ENCODE peak calls at places on chromosomes 3 and 15, in five cellular contexts. M is CD8-positive, alpha-beta T cell; I is AG09309; W is WTC11; Q is AG04449. A is an unnamed sample.

GRCh38 chr3:129449279-129450115 is 9.5 kb downstream of the IFT122 start:
- DNase-seq in M (no peak), I (no peak), W (no peak), Q (no peak), A (no peak)

GRCh38 chr3:30511524-30512278 is 94.7 kb upstream of the TGFBR2 start:
- DNase-seq in M (no peak), I (peak), W (no peak), Q (peak), A (peak)

GRCh38 chr3:108493862-108494261 is 16.5 kb downstream of the MYH15 start:
- DNase-seq in M (no peak), I (no peak), W (peak), Q (no peak), A (no peak)

GRCh38 chr3:122996038-122996580 is 31.5 kb downstream of the SEMA5B start:
- DNase-seq in M (no peak), I (no peak), W (no peak), Q (no peak), A (no peak)

GRCh38 chr15:20665653-20666052 is 124.1 kb upstream of the GOLGA6L6 start:
- DNase-seq in M (no peak), I (no peak), W (no peak), Q (no peak), A (no peak)

GRCh38 chr15:64665179-64665578 is 110.2 kb downstream of the RBPMS2 start:
- DNase-seq in M (no peak), I (no peak), W (no peak), Q (no peak), A (no peak)

GRCh38 chr15:45111390-45112142 is 2.4 kb downstream of the DUOX2 start:
- DNase-seq in M (no peak), I (no peak), W (peak), Q (no peak), A (no peak)

GRCh38 chr3:157075693-157076420 is 84.1 kb downstream of the CCNL1 start:
- DNase-seq in M (no peak), I (no peak), W (no peak), Q (no peak), A (no peak)

GRCh38 chr3:51389423-51390183 is 1.5 kb upstream of the RBM15B start:
- DNase-seq in M (peak), I (no peak), W (peak), Q (no peak), A (no peak)
- TF ChIP-seq CTCF in M (peak), I (peak), W (peak), Q (peak), A (peak)

GRCh38 chr3:65595222-65595996 is 443.3 kb downstream of the MAGI1 start:
- DNase-seq in M (no peak), I (no peak), W (no peak), Q (no peak), A (no peak)

GRCh38 chr3:65595997-65596300 is 442.8 kb downstream of the MAGI1 start:
- DNase-seq in M (no peak), I (no peak), W (no peak), Q (no peak), A (no peak)

GRCh38 chr3:65591313-65591712 is 447.4 kb downstream of the MAGI1 start:
- DNase-seq in M (no peak), I (no peak), W (no peak), Q (no peak), A (no peak)

GRCh38 chr3:65596511-65597224 is 442.1 kb downstream of the MAGI1 start:
- DNase-seq in M (no peak), I (no peak), W (no peak), Q (no peak), A (no peak)

GRCh38 chr3:65593780-65594752 is 444.7 kb downstream of the MAGI1 start:
- DNase-seq in M (no peak), I (no peak), W (no peak), Q (no peak), A (no peak)
- TF ChIP-seq CTCF in M (no peak), I (no peak), W (no peak), Q (no peak), A (no peak)

DNA sequence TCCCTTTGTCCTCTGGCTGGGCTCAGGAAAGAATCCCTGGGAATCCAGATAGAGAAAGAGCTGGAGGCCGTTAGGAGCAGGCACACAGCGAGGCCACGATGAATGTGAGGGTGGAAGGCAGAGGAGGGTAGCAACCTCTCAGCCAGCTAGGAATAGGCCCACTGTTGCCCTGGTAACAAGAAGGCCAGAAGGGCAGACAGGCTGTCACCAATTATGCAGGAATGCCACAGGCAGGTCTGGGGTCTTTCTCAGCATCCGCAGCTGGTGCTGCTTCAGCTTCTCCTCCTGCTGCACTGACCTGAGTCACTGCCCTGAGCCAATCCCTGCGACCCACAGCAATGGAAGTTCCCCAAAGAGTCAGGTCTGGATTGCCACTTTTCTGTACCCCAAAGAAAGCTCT is 62.8 kb upstream of the C3orf80 start:
- DNase-seq in M (no peak), I (no peak), W (peak), Q (no peak), A (no peak)
- TF ChIP-seq CTCF in M (no peak), I (no peak), W (no peak), Q (no peak), A (no peak)

GRCh38 chr3:188207941-188208750 is 54.2 kb downstream of the LPP start:
- DNase-seq in M (no peak), I (no peak), W (peak), Q (no peak), A (no peak)

GRCh38 chr3:188208751-188209433 is 54.9 kb downstream of the LPP start:
- DNase-seq in M (no peak), I (no peak), W (no peak), Q (no peak), A (no peak)

GRCh38 chr3:188206787-188207186 is 52.8 kb downstream of the LPP start:
- DNase-seq in M (no peak), I (no peak), W (no peak), Q (no peak), A (no peak)

GRCh38 chr3:188204516-188204915 is 50.6 kb downstream of the LPP start:
- DNase-seq in M (no peak), I (no peak), W (no peak), Q (no peak), A (no peak)

GRCh38 chr3:188205992-188206416 is 52.0 kb downstream of the LPP start:
- DNase-seq in M (no peak), I (no peak), W (peak), Q (no peak), A (no peak)
- TF ChIP-seq CTCF in M (no peak), I (peak), W (peak), Q (no peak), A (no peak)

GRCh38 chr3:189995129-189995528 is 125.6 kb downstream of the P3H2 start:
- DNase-seq in M (no peak), I (no peak), W (peak), Q (no peak), A (no peak)
- TF ChIP-seq CTCF in M (no peak), I (no peak), W (no peak), Q (no peak), A (no peak)

A was measured in AG09319.